ENCODE peak calls at places on chromosomes 4 and X, in four cellular contexts. One of them, this sample, is unnamed.

GRCh38 chrX:10203617-10204016 is 46.8 kb downstream of the CLCN4 start:
- DNase-seq in keratinocyte: no peak
- DNase-seq in fibroblast of lung: no peak
- DNase-seq in colonic mucosa: no peak
- DNase-seq in this sample: no peak

GRCh38 chrX:39063702-39064101 is 262.4 kb downstream of the MID1IP1 start:
- DNase-seq in colonic mucosa: no peak
- DNase-seq in fibroblast of lung: no peak
- DNase-seq in keratinocyte: no peak
- DNase-seq in this sample: no peak

GRCh38 chr4:76874176-76874575 is 23.8 kb downstream of the SOWAHB start:
- DNase-seq in fibroblast of lung: no peak
- DNase-seq in colonic mucosa: no peak
- DNase-seq in keratinocyte: no peak
- DNase-seq in this sample: no peak

GRCh38 chr4:47722176-47722575 is 115.7 kb downstream of the CORIN start:
- DNase-seq in colonic mucosa: no peak
- DNase-seq in fibroblast of lung: no peak
- DNase-seq in keratinocyte: no peak
- DNase-seq in this sample: no peak

GRCh38 chrX:47863187-47863586 is 26.5 kb downstream of the ZNF81 start:
- DNase-seq in fibroblast of lung: no peak
- DNase-seq in colonic mucosa: no peak
- DNase-seq in keratinocyte: no peak
- DNase-seq in this sample: no peak

GRCh38 chr4:101055392-101055791 is 291.9 kb downstream of the PPP3CA start:
- DNase-seq in fibroblast of lung: no peak
- DNase-seq in colonic mucosa: no peak
- DNase-seq in keratinocyte: no peak
- DNase-seq in this sample: no peak

GRCh38 chrX:96027363-96027894 is 657.2 kb upstream of the DIAPH2 start:
- DNase-seq in colonic mucosa: no peak
- DNase-seq in fibroblast of lung: no peak
- DNase-seq in keratinocyte: no peak
- DNase-seq in this sample: no peak

GRCh38 chr4:94803181-94803580 is 45.4 kb downstream of the BMPR1B start:
- DNase-seq in keratinocyte: no peak
- DNase-seq in colonic mucosa: no peak
- DNase-seq in fibroblast of lung: peak
- DNase-seq in this sample: no peak

GRCh38 chr4:152189451-152190179 is 346.3 kb downstream of the FBXW7 start:
- DNase-seq in keratinocyte: no peak
- DNase-seq in fibroblast of lung: no peak
- DNase-seq in colonic mucosa: no peak
- DNase-seq in this sample: no peak

GRCh38 chr4:41750624-41751324 is 2.2 kb upstream of the PHOX2B start:
- DNase-seq in colonic mucosa: no peak
- DNase-seq in fibroblast of lung: no peak
- DNase-seq in keratinocyte: no peak
- DNase-seq in this sample: no peak

GRCh38 chr4:151325320-151326246 is at the start of gene SH3D19:
- DNase-seq in fibroblast of lung: peak
- DNase-seq in keratinocyte: peak
- DNase-seq in colonic mucosa: peak
- DNase-seq in this sample: peak

GRCh38 chr4:172143605-172144314 is 330.6 kb downstream of the GALNTL6 start:
- DNase-seq in keratinocyte: no peak
- DNase-seq in colonic mucosa: no peak
- DNase-seq in fibroblast of lung: no peak
- DNase-seq in this sample: no peak

GRCh38 chrX:17792842-17793241 is 55.5 kb downstream of the SCML1 start:
- DNase-seq in colonic mucosa: no peak
- DNase-seq in keratinocyte: no peak
- DNase-seq in fibroblast of lung: no peak
- DNase-seq in this sample: no peak

GRCh38 chr4:7307391-7308099 is 115.2 kb downstream of the SORCS2 start:
- DNase-seq in colonic mucosa: no peak
- DNase-seq in keratinocyte: no peak
- DNase-seq in fibroblast of lung: no peak
- DNase-seq in this sample: no peak

GRCh38 chr4:143633833-143634232 is 66.6 kb downstream of the FREM3 start:
- DNase-seq in colonic mucosa: no peak
- DNase-seq in keratinocyte: no peak
- DNase-seq in fibroblast of lung: no peak
- DNase-seq in this sample: no peak

GRCh38 chrX:120365320-120365719 is 3.4 kb downstream of the ATP1B4 start:
- DNase-seq in colonic mucosa: peak
- DNase-seq in keratinocyte: no peak
- DNase-seq in fibroblast of lung: no peak
- DNase-seq in this sample: peak

GRCh38 chrX:154486052-154486395 is 391 bp downstream of the UBL4A start:
- DNase-seq in colonic mucosa: peak
- DNase-seq in fibroblast of lung: no peak
- DNase-seq in keratinocyte: no peak
- DNase-seq in this sample: no peak

GRCh38 chrX:72268601-72269365 is 8.3 kb downstream of the RPS4X start:
- DNase-seq in keratinocyte: no peak
- DNase-seq in fibroblast of lung: peak
- DNase-seq in colonic mucosa: no peak
- DNase-seq in this sample: no peak

GRCh38 chr4:102344955-102345794 is at the start of gene SLC39A8:
- DNase-seq in colonic mucosa: peak
- DNase-seq in fibroblast of lung: peak
- DNase-seq in keratinocyte: no peak
- DNase-seq in this sample: peak

GRCh38 chr4:53421791-53422190 is 44.4 kb downstream of the FIP1L1 start:
- DNase-seq in keratinocyte: no peak
- DNase-seq in fibroblast of lung: no peak
- DNase-seq in colonic mucosa: no peak
- DNase-seq in this sample: no peak

GRCh38 chrX:130339408-130340222 is at the start of gene SLC25A14:
- DNase-seq in fibroblast of lung: peak
- DNase-seq in colonic mucosa: peak
- DNase-seq in keratinocyte: peak
- DNase-seq in this sample: peak

GRCh38 chr4:60089546-60090273 is 1110.4 kb upstream of the ADGRL3 start:
- DNase-seq in colonic mucosa: no peak
- DNase-seq in fibroblast of lung: no peak
- DNase-seq in keratinocyte: no peak
- DNase-seq in this sample: no peak

GRCh38 chr4:188691811-188692210 is 552.6 kb downstream of the TRIML1 start:
- DNase-seq in colonic mucosa: no peak
- DNase-seq in keratinocyte: no peak
- DNase-seq in fibroblast of lung: no peak
- DNase-seq in this sample: no peak

GRCh38 chrX:18934708-18935107 is 49.2 kb downstream of the PHKA2 start:
- DNase-seq in colonic mucosa: no peak
- DNase-seq in fibroblast of lung: no peak
- DNase-seq in keratinocyte: no peak
- DNase-seq in this sample: no peak

GRCh38 chr4:36207808-36208207 is 36.5 kb downstream of the ARAP2 start:
- DNase-seq in fibroblast of lung: no peak
- DNase-seq in colonic mucosa: no peak
- DNase-seq in keratinocyte: no peak
- DNase-seq in this sample: no peak

GRCh38 chr4:36208884-36209473 is 35.3 kb downstream of the ARAP2 start:
- DNase-seq in colonic mucosa: no peak
- DNase-seq in keratinocyte: no peak
- DNase-seq in fibroblast of lung: no peak
- DNase-seq in this sample: no peak

GRCh38 chr4:36206012-36206411 is 38.3 kb downstream of the ARAP2 start:
- DNase-seq in colonic mucosa: no peak
- DNase-seq in fibroblast of lung: no peak
- DNase-seq in keratinocyte: no peak
- DNase-seq in this sample: no peak

GRCh38 chr4:36206586-36206985 is 37.7 kb downstream of the ARAP2 start:
- DNase-seq in keratinocyte: no peak
- DNase-seq in colonic mucosa: no peak
- DNase-seq in fibroblast of lung: no peak
- DNase-seq in this sample: no peak

DNA sequence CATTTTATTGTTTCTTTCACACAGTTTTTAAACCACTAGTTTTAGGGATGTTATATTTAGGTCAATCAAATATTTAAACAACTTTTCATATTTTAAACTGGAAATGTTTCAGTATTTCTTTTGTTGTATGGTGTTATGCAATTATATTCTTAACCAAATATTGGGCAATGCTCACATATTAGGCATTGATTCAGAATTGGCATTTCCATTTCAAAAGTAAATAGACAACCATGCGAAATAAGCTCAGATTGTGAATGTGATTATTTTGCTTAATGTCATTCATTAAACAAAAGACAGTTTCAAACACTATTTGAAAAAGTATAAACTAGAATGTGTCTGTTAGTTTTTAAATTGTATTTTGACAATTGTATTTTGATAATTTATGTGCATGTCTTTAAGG is 36.9 kb downstream of the ARAP2 start:
- DNase-seq in keratinocyte: no peak
- DNase-seq in colonic mucosa: no peak
- DNase-seq in fibroblast of lung: no peak
- DNase-seq in this sample: no peak
- TF ChIP-seq CTCF in keratinocyte: no peak
- TF ChIP-seq CTCF in colonic mucosa: no peak
- TF ChIP-seq CTCF in fibroblast of lung: no peak
- TF ChIP-seq CTCF in this sample: no peak

GRCh38 chrX:119069128-119069527 is 3.7 kb upstream of the CT47C1 start:
- DNase-seq in colonic mucosa: no peak
- DNase-seq in fibroblast of lung: no peak
- DNase-seq in keratinocyte: no peak
- DNase-seq in this sample: no peak

GRCh38 chrX:119072771-119073170 is at the start of gene CT47C1:
- DNase-seq in fibroblast of lung: peak
- DNase-seq in colonic mucosa: no peak
- DNase-seq in keratinocyte: no peak
- DNase-seq in this sample: no peak

GRCh38 chrX:119069762-119070161 is 3.0 kb upstream of the CT47C1 start:
- DNase-seq in colonic mucosa: no peak
- DNase-seq in fibroblast of lung: no peak
- DNase-seq in keratinocyte: no peak
- DNase-seq in this sample: no peak

GRCh38 chrX:119073200-119073905 is 560 bp downstream of the CT47C1 start:
- DNase-seq in colonic mucosa: no peak
- DNase-seq in keratinocyte: no peak
- DNase-seq in fibroblast of lung: no peak
- DNase-seq in this sample: no peak

DNA sequence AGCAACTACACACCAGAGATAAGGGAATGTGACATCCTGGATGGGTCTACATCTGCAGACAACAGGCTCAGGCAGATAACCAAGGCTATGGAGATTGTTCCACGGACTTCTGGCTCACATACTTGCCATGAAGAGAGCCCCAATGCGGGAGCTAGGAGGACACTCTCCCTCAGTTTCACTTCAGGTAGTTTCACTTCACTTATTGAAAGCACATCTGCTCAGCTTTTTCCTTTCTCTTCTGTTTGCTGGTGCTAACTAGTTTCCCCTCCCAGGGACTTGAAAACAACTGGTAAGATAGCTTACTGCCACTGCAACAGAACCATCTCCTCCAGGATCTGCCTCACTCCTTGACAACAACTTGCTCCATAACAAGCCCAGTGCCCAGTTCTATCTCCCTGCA is 1.4 kb upstream of the CT47C1 start:
- DNase-seq in keratinocyte: no peak
- DNase-seq in colonic mucosa: no peak
- DNase-seq in fibroblast of lung: no peak
- DNase-seq in this sample: no peak
- TF ChIP-seq CTCF in keratinocyte: no peak
- TF ChIP-seq CTCF in colonic mucosa: no peak
- TF ChIP-seq CTCF in fibroblast of lung: no peak
- TF ChIP-seq CTCF in this sample: no peak

GRCh38 chrX:68732906-68733493 is 85.5 kb downstream of the STARD8 start:
- DNase-seq in fibroblast of lung: peak
- DNase-seq in keratinocyte: peak
- DNase-seq in colonic mucosa: peak
- DNase-seq in this sample: peak
- TF ChIP-seq CTCF in fibroblast of lung: peak
- TF ChIP-seq CTCF in keratinocyte: peak
- TF ChIP-seq CTCF in colonic mucosa: peak
- TF ChIP-seq CTCF in this sample: peak

GRCh38 chrX:133190877-133191738 is 27.0 kb downstream of the TFDP3 start:
- DNase-seq in fibroblast of lung: peak
- DNase-seq in colonic mucosa: no peak
- DNase-seq in keratinocyte: no peak
- DNase-seq in this sample: no peak
- TF ChIP-seq CTCF in fibroblast of lung: no peak
- TF ChIP-seq CTCF in colonic mucosa: no peak
- TF ChIP-seq CTCF in keratinocyte: no peak
- TF ChIP-seq CTCF in this sample: no peak

GRCh38 chrX:131544218-131544617 is 344 bp downstream of the OR13H1 start:
- DNase-seq in fibroblast of lung: no peak
- DNase-seq in colonic mucosa: no peak
- DNase-seq in keratinocyte: no peak
- DNase-seq in this sample: no peak
- TF ChIP-seq CTCF in fibroblast of lung: no peak
- TF ChIP-seq CTCF in colonic mucosa: no peak
- TF ChIP-seq CTCF in keratinocyte: no peak
- TF ChIP-seq CTCF in this sample: no peak

GRCh38 chr4:61619528-61619927 is 419.4 kb downstream of the ADGRL3 start:
- DNase-seq in colonic mucosa: no peak
- DNase-seq in keratinocyte: no peak
- DNase-seq in fibroblast of lung: no peak
- DNase-seq in this sample: no peak
- TF ChIP-seq CTCF in colonic mucosa: no peak
- TF ChIP-seq CTCF in keratinocyte: no peak
- TF ChIP-seq CTCF in fibroblast of lung: no peak
- TF ChIP-seq CTCF in this sample: peak

GRCh38 chrX:140510895-140511295 is 6.0 kb upstream of the SOX3 start:
- DNase-seq in keratinocyte: no peak
- DNase-seq in fibroblast of lung: no peak
- DNase-seq in colonic mucosa: no peak
- DNase-seq in this sample: no peak

GRCh38 chrX:140508958-140509357 is 4.1 kb upstream of the SOX3 start:
- DNase-seq in keratinocyte: no peak
- DNase-seq in fibroblast of lung: no peak
- DNase-seq in colonic mucosa: no peak
- DNase-seq in this sample: no peak

GRCh38 chrX:140507982-140508305 is 3.1 kb upstream of the SOX3 start:
- DNase-seq in fibroblast of lung: no peak
- DNase-seq in colonic mucosa: no peak
- DNase-seq in keratinocyte: no peak
- DNase-seq in this sample: peak

GRCh38 chrX:140509468-140510305 is 4.8 kb upstream of the SOX3 start:
- DNase-seq in colonic mucosa: no peak
- DNase-seq in keratinocyte: no peak
- DNase-seq in fibroblast of lung: no peak
- DNase-seq in this sample: no peak

DNA sequence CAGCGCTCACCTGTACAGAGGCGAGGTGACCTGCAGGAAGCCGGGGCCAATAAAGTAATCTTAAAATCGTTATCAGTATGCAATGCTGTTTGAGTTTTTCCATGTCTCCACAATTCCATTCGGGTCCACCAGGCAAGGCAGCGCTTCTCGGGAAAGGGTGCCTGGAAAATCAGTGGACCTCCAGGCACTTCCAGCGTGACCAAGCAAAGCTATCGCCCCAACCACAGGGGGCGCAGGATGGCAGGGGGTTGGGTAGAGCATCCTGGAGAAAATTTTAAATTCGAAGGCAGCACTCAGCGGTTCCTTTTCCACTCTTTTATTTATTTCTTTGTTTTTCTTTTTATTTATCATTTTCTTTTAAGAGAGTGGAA is 5.4 kb upstream of the SOX3 start:
- DNase-seq in colonic mucosa: no peak
- DNase-seq in fibroblast of lung: no peak
- DNase-seq in keratinocyte: no peak
- DNase-seq in this sample: no peak
- TF ChIP-seq CTCF in colonic mucosa: no peak
- TF ChIP-seq CTCF in fibroblast of lung: no peak
- TF ChIP-seq CTCF in keratinocyte: no peak
- TF ChIP-seq CTCF in this sample: peak

This sample was measured in progenitor cell of endocrine pancreas.